ENCODE peak calls at places on chromosomes 3 and 15, in seven cellular contexts. One of them, this sample, is unnamed.
A peak's percentile ranks its signal among the peaks of the same experiment; 100 is the strongest.

GRCh38 chr15:31483924-31484368 is 157.3 kb downstream of the KLF13 start:
- DNase-seq in frontal cortex: no peak
- DNase-seq in activated T-helper 1 cell treated with anti-CD3 and anti-CD28 coated beads, Interleukin-12 subunit alpha, Interleukin-12 subunit beta, Interleukin-2, Interleukin-4 antibody, amounts not matched to agents 30 ng/mL and 10 ng/mL and 1 ng/mL, durations not matched to agents 14 hours and 24 hours and 36 hours: peak; percentile 27
- DNase-seq in choroid plexus epithelial cell: no peak
- DNase-seq in endothelial cell: no peak
- DNase-seq in nucleus accumbens: no peak
- DNase-seq in hypothalamus: no peak
- DNase-seq in this sample: no peak

GRCh38 chr3:113268306-113268705 is 56.9 kb downstream of the BOC start:
- DNase-seq in frontal cortex: no peak
- DNase-seq in activated T-helper 1 cell treated with anti-CD3 and anti-CD28 coated beads, Interleukin-12 subunit alpha, Interleukin-12 subunit beta, Interleukin-2, Interleukin-4 antibody, amounts not matched to agents 30 ng/mL and 10 ng/mL and 1 ng/mL, durations not matched to agents 14 hours and 24 hours and 36 hours: no peak
- DNase-seq in choroid plexus epithelial cell: no peak
- DNase-seq in endothelial cell: no peak
- DNase-seq in nucleus accumbens: no peak
- DNase-seq in hypothalamus: no peak
- DNase-seq in this sample: no peak

GRCh38 chr3:126487151-126487771 is 11.6 kb upstream of the ZXDC start:
- DNase-seq in frontal cortex: no peak
- DNase-seq in activated T-helper 1 cell treated with anti-CD3 and anti-CD28 coated beads, Interleukin-12 subunit alpha, Interleukin-12 subunit beta, Interleukin-2, Interleukin-4 antibody, amounts not matched to agents 30 ng/mL and 10 ng/mL and 1 ng/mL, durations not matched to agents 14 hours and 24 hours and 36 hours: no peak
- DNase-seq in choroid plexus epithelial cell: peak; percentile 14
- DNase-seq in endothelial cell: peak; percentile 54
- DNase-seq in nucleus accumbens: no peak
- DNase-seq in hypothalamus: no peak
- DNase-seq in this sample: peak; percentile 65

GRCh38 chr15:58472821-58473581 is 41.2 kb downstream of the LIPC start:
- DNase-seq in frontal cortex: no peak
- DNase-seq in activated T-helper 1 cell treated with anti-CD3 and anti-CD28 coated beads, Interleukin-12 subunit alpha, Interleukin-12 subunit beta, Interleukin-2, Interleukin-4 antibody, amounts not matched to agents 30 ng/mL and 10 ng/mL and 1 ng/mL, durations not matched to agents 14 hours and 24 hours and 36 hours: peak; percentile 53
- DNase-seq in choroid plexus epithelial cell: peak; percentile 43
- DNase-seq in endothelial cell: no peak
- DNase-seq in nucleus accumbens: no peak
- DNase-seq in hypothalamus: no peak
- DNase-seq in this sample: no peak

GRCh38 chr3:141686477-141687280 is 51.4 kb upstream of the RNF7 start:
- DNase-seq in frontal cortex: peak; percentile 31
- DNase-seq in activated T-helper 1 cell treated with anti-CD3 and anti-CD28 coated beads, Interleukin-12 subunit alpha, Interleukin-12 subunit beta, Interleukin-2, Interleukin-4 antibody, amounts not matched to agents 30 ng/mL and 10 ng/mL and 1 ng/mL, durations not matched to agents 14 hours and 24 hours and 36 hours: no peak
- DNase-seq in choroid plexus epithelial cell: peak; percentile 62
- DNase-seq in endothelial cell: no peak
- DNase-seq in nucleus accumbens: peak; percentile 70
- DNase-seq in hypothalamus: peak; percentile 78
- DNase-seq in this sample: peak; percentile 81

GRCh38 chr3:186413615-186414415 is 51.8 kb upstream of the DGKG start:
- DNase-seq in frontal cortex: no peak
- DNase-seq in activated T-helper 1 cell treated with anti-CD3 and anti-CD28 coated beads, Interleukin-12 subunit alpha, Interleukin-12 subunit beta, Interleukin-2, Interleukin-4 antibody, amounts not matched to agents 30 ng/mL and 10 ng/mL and 1 ng/mL, durations not matched to agents 14 hours and 24 hours and 36 hours: peak; percentile 2
- DNase-seq in choroid plexus epithelial cell: no peak
- DNase-seq in endothelial cell: peak; percentile 15
- DNase-seq in nucleus accumbens: peak; percentile 37
- DNase-seq in hypothalamus: peak; percentile 74
- DNase-seq in this sample: peak; percentile 71

GRCh38 chr3:184249412-184250166 is at the start of gene EEF1AKMT4:
- DNase-seq in frontal cortex: peak; percentile 94
- DNase-seq in activated T-helper 1 cell treated with anti-CD3 and anti-CD28 coated beads, Interleukin-12 subunit alpha, Interleukin-12 subunit beta, Interleukin-2, Interleukin-4 antibody, amounts not matched to agents 30 ng/mL and 10 ng/mL and 1 ng/mL, durations not matched to agents 14 hours and 24 hours and 36 hours: peak; percentile 96
- DNase-seq in choroid plexus epithelial cell: peak; percentile 99
- DNase-seq in endothelial cell: peak; percentile 92
- DNase-seq in nucleus accumbens: peak; percentile 86
- DNase-seq in hypothalamus: peak; percentile 94
- DNase-seq in this sample: peak; percentile 97

GRCh38 chr3:52339612-52340011 is 23.5 kb downstream of the DNAH1 start:
- DNase-seq in frontal cortex: peak; percentile 47
- DNase-seq in activated T-helper 1 cell treated with anti-CD3 and anti-CD28 coated beads, Interleukin-12 subunit alpha, Interleukin-12 subunit beta, Interleukin-2, Interleukin-4 antibody, amounts not matched to agents 30 ng/mL and 10 ng/mL and 1 ng/mL, durations not matched to agents 14 hours and 24 hours and 36 hours: peak; percentile 40
- DNase-seq in choroid plexus epithelial cell: peak; percentile 94
- DNase-seq in endothelial cell: peak; percentile 60
- DNase-seq in nucleus accumbens: no peak
- DNase-seq in hypothalamus: peak; percentile 77
- DNase-seq in this sample: peak; percentile 53

GRCh38 chr15:57353317-57353804 is 22.9 kb upstream of the CGNL1 start:
- DNase-seq in frontal cortex: no peak
- DNase-seq in activated T-helper 1 cell treated with anti-CD3 and anti-CD28 coated beads, Interleukin-12 subunit alpha, Interleukin-12 subunit beta, Interleukin-2, Interleukin-4 antibody, amounts not matched to agents 30 ng/mL and 10 ng/mL and 1 ng/mL, durations not matched to agents 14 hours and 24 hours and 36 hours: no peak
- DNase-seq in choroid plexus epithelial cell: peak; percentile 72
- DNase-seq in endothelial cell: no peak
- DNase-seq in nucleus accumbens: no peak
- DNase-seq in hypothalamus: no peak
- DNase-seq in this sample: no peak

GRCh38 chr15:98221144-98221543 is 260.6 kb downstream of the ARRDC4 start:
- DNase-seq in frontal cortex: no peak
- DNase-seq in activated T-helper 1 cell treated with anti-CD3 and anti-CD28 coated beads, Interleukin-12 subunit alpha, Interleukin-12 subunit beta, Interleukin-2, Interleukin-4 antibody, amounts not matched to agents 30 ng/mL and 10 ng/mL and 1 ng/mL, durations not matched to agents 14 hours and 24 hours and 36 hours: no peak
- DNase-seq in choroid plexus epithelial cell: no peak
- DNase-seq in endothelial cell: no peak
- DNase-seq in nucleus accumbens: no peak
- DNase-seq in hypothalamus: no peak
- DNase-seq in this sample: no peak

GRCh38 chr3:127304121-127304744 is 16.4 kb upstream of the PRR20G start:
- DNase-seq in frontal cortex: no peak
- DNase-seq in activated T-helper 1 cell treated with anti-CD3 and anti-CD28 coated beads, Interleukin-12 subunit alpha, Interleukin-12 subunit beta, Interleukin-2, Interleukin-4 antibody, amounts not matched to agents 30 ng/mL and 10 ng/mL and 1 ng/mL, durations not matched to agents 14 hours and 24 hours and 36 hours: no peak
- DNase-seq in choroid plexus epithelial cell: no peak
- DNase-seq in endothelial cell: no peak
- DNase-seq in nucleus accumbens: no peak
- DNase-seq in hypothalamus: no peak
- DNase-seq in this sample: no peak

GRCh38 chr15:51112078-51112477 is 17.4 kb upstream of the TNFAIP8L3 start:
- DNase-seq in frontal cortex: no peak
- DNase-seq in activated T-helper 1 cell treated with anti-CD3 and anti-CD28 coated beads, Interleukin-12 subunit alpha, Interleukin-12 subunit beta, Interleukin-2, Interleukin-4 antibody, amounts not matched to agents 30 ng/mL and 10 ng/mL and 1 ng/mL, durations not matched to agents 14 hours and 24 hours and 36 hours: no peak
- DNase-seq in choroid plexus epithelial cell: no peak
- DNase-seq in endothelial cell: no peak
- DNase-seq in nucleus accumbens: no peak
- DNase-seq in hypothalamus: no peak
- DNase-seq in this sample: no peak

GRCh38 chr3:18795078-18795477 is 353.2 kb upstream of the KCNH8 start:
- DNase-seq in frontal cortex: no peak
- DNase-seq in activated T-helper 1 cell treated with anti-CD3 and anti-CD28 coated beads, Interleukin-12 subunit alpha, Interleukin-12 subunit beta, Interleukin-2, Interleukin-4 antibody, amounts not matched to agents 30 ng/mL and 10 ng/mL and 1 ng/mL, durations not matched to agents 14 hours and 24 hours and 36 hours: no peak
- DNase-seq in choroid plexus epithelial cell: no peak
- DNase-seq in endothelial cell: no peak
- DNase-seq in nucleus accumbens: no peak
- DNase-seq in hypothalamus: no peak
- DNase-seq in this sample: no peak

This sample was measured in adrenal gland.